ENCODE peak calls at places on chromosomes 7 and 10, in four cellular contexts. L, B, Q and X are unnamed samples.

GRCh38 chr7:77460057-77460486 is 43.9 kb upstream of the GSAP start:
- DNase-seq in L (peak; percentile 26), Q (no peak), B (no peak), X (no peak)

GRCh38 chr7:125567686-125568085 is 638.1 kb upstream of the POT1 start:
- DNase-seq in L (no peak), Q (no peak), B (no peak), X (no peak)

GRCh38 chr10:4294271-4294670 is 509.3 kb upstream of the KLF6 start:
- DNase-seq in B (no peak), Q (no peak), L (no peak), X (no peak)

GRCh38 chr10:1230138-1230537 is 174.0 kb downstream of the WDR37 start:
- DNase-seq in Q (no peak), L (no peak), B (no peak), X (no peak)

GRCh38 chr7:29337628-29338116 is 143.1 kb downstream of the CHN2 start:
- DNase-seq in L (no peak), Q (no peak), B (no peak), X (no peak)

GRCh38 chr7:143345428-143345900 is 17.0 kb downstream of the FAM131B start:
- DNase-seq in L (peak; percentile 70), B (peak; percentile 87), Q (no peak), X (no peak)

GRCh38 chr10:116761883-116762282 is 19.5 kb upstream of the HSPA12A start:
- DNase-seq in Q (no peak), B (no peak), L (no peak), X (no peak)

GRCh38 chr7:46754135-46754730 is 827.7 kb downstream of the TNS3 start:
- DNase-seq in B (no peak), Q (no peak), L (no peak), X (peak; percentile 62)

GRCh38 chr7:31705377-31705776 is 18.4 kb downstream of the PPP1R17 start:
- DNase-seq in L (no peak), Q (no peak), B (no peak), X (no peak)

GRCh38 chr7:97872025-97872669 is at the start of gene ASNS:
- DNase-seq in Q (peak; percentile 90), L (peak; percentile 94), B (peak; percentile 97), X (peak; percentile 58)

GRCh38 chr7:101608772-101609713 is 20.1 kb downstream of the MYL10 start:
- DNase-seq in Q (no peak), B (no peak), L (peak; percentile 78), X (no peak)

GRCh38 chr7:93040355-93040754 is 77.4 kb downstream of the SAMD9 start:
- DNase-seq in L (no peak), Q (no peak), B (no peak), X (no peak)

GRCh38 chr7:147700702-147701101 is 889.9 kb upstream of the C7orf33 start:
- DNase-seq in Q (no peak), L (no peak), B (no peak), X (no peak)

GRCh38 chr7:37927739-37928444 is 7.5 kb downstream of the EPDR1 start:
- DNase-seq in L (no peak), B (no peak), Q (no peak), X (no peak)

GRCh38 chr10:117374506-117375359 is 507 bp downstream of the PDZD8 start:
- DNase-seq in L (peak; percentile 39), B (peak; percentile 30), Q (no peak), X (no peak)

GRCh38 chr10:103458720-103459119 is at the start of gene CALHM1:
- DNase-seq in L (no peak), B (peak; percentile 85), Q (no peak), X (no peak)

GRCh38 chr7:6536262-6536770 is 14.9 kb downstream of the GRID2IP start:
- DNase-seq in Q (no peak), B (peak; percentile 62), L (peak; percentile 28), X (no peak)

GRCh38 chr7:47432988-47433895 is 148.7 kb downstream of the TNS3 start:
- DNase-seq in Q (no peak), B (no peak), L (no peak), X (no peak)

GRCh38 chr10:30027057-30028005 is 32.1 kb downstream of the JCAD start:
- DNase-seq in B (no peak), L (peak; percentile 68), Q (no peak), X (no peak)

GRCh38 chr10:118002581-118002980 is 44.2 kb downstream of the RAB11FIP2 start:
- DNase-seq in Q (no peak), B (no peak), L (no peak), X (no peak)

GRCh38 chr7:27586825-27587224 is 75.9 kb downstream of the HIBADH start:
- DNase-seq in Q (no peak), L (peak; percentile 49), B (peak; percentile 37), X (no peak)

GRCh38 chr7:32335107-32335506 is 155.1 kb downstream of the LSM5 start:
- DNase-seq in B (no peak), Q (no peak), L (no peak), X (no peak)

GRCh38 chr7:101922631-101923275 is 105.3 kb downstream of the CUX1 start:
- DNase-seq in B (no peak), Q (no peak), L (no peak), X (no peak)

GRCh38 chr7:112184455-112184854 is 21.7 kb downstream of the DOCK4 start:
- DNase-seq in Q (no peak), B (no peak), L (no peak), X (no peak)

GRCh38 chr7:111392976-111393762 is 169.1 kb downstream of the IMMP2L start:
- DNase-seq in L (no peak), Q (no peak), B (no peak), X (no peak)

GRCh38 chr7:48038815-48039496 is 3.6 kb downstream of the C7orf57 start:
- DNase-seq in L (no peak), Q (no peak), B (no peak), X (no peak)

GRCh38 chr7:27745064-27745583 is 5.2 kb downstream of the TAX1BP1 start:
- DNase-seq in Q (peak; percentile 42), B (no peak), L (no peak), X (no peak)

GRCh38 chr7:118777308-118777707 is 552.8 kb downstream of the ANKRD7 start:
- DNase-seq in B (no peak), Q (no peak), L (no peak), X (no peak)

GRCh38 chr10:86657396-86658011 is 3.2 kb downstream of the OPN4 start:
- DNase-seq in B (no peak), L (peak; percentile 3), Q (no peak), X (no peak)

GRCh38 chr10:118908487-118909280 is 120.8 kb upstream of the NANOS1 start:
- DNase-seq in B (peak; percentile 67), Q (no peak), L (peak; percentile 56), X (no peak)

GRCh38 chr7:139773372-139773771 is 4.4 kb downstream of the HIPK2 start:
- DNase-seq in B (no peak), Q (no peak), L (no peak), X (no peak)
- H3K4me3 ChIP-seq in B (no peak overlapping the region), Q (no peak overlapping the region), L (no peak overlapping the region), X (no peak overlapping the region)

DNA sequence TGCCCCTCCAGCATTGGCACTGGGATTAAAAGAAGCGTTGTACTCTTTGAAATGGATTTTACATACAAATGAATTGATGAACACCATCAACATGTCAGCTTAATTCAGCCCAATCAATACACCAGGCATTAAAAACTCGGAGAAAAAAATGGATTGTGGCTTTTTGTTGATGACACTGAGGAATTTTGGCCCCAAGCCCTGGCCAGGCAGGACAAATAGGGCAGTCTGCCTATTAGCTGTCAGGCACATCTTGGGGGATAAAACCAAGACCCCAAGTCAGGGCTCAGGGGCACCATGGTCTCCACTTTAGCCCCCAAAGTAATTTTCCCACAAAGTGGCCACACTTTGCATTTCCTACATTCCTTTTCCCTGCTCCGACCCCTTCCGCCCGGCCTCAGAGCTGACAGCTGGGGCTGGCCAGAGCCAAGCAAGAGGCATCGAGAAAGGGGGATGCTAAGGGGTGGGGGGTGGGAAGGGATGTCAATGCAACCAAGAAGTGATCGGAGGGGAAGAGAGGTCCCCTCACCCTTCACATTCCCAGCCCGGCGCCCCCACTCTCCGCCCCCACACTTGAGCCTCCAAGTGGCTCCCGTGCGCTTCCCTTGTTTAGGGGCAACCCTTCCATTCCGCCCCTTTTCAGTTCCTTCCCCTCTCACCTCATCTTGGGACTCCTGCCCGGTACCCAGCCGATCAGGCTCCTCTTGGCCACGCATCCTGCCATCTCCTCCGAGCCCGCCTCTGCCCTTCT is 711 bp downstream of the HIP1 start:
- DNase-seq in L (peak; percentile 22), B (no peak), Q (no peak), X (no peak)
- TF ChIP-seq CTCF in L (no peak), B (no peak), Q (no peak), X (no peak)

DNA sequence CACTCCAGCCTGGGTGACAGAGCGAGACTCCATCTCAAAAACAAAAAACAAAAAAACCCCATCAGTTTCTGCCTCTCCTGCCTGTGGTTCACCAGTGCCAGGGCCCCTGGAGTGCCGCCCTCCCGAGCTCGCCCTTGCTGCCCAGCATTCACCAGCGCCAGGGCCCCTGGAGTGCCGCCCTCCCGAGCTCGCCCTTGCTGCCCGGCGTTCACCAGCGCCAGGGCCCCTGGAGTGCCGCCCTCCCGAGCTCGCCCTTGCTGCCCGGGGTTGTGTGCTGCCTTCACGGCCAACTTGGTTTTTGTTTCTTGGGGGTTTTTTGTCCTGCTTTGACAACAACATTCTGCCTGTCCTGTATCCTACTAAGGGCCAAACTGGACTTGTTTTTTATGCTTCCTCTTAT is 13.2 kb upstream of the GET4 start:
- DNase-seq in B (no peak), Q (no peak), L (no peak), X (no peak)
- H3K36me3 ChIP-seq in B (peaks cover 85% of the 10 kb centered on the region), Q (peaks cover 17% of the 10 kb centered on the region), L (peaks cover 4% of the 10 kb centered on the region), X (peaks cover 31% of the 10 kb centered on the region)

GRCh38 chr7:16267953-16268820 is 153.2 kb downstream of the CRPPA start:
- DNase-seq in L (no peak), B (no peak), Q (no peak), X (no peak)
- H3K4me3 ChIP-seq in L (no peak overlapping the region), B (no peak overlapping the region), Q (no peak overlapping the region), X (no peak overlapping the region)

GRCh38 chr10:27794157-27794556 is 48.5 kb upstream of the MKX start:
- DNase-seq in B (no peak), L (no peak), Q (no peak), X (no peak)
- TF ChIP-seq CTCF in B (no peak), L (no peak), Q (peak; percentile 17), X (no peak)

DNA sequence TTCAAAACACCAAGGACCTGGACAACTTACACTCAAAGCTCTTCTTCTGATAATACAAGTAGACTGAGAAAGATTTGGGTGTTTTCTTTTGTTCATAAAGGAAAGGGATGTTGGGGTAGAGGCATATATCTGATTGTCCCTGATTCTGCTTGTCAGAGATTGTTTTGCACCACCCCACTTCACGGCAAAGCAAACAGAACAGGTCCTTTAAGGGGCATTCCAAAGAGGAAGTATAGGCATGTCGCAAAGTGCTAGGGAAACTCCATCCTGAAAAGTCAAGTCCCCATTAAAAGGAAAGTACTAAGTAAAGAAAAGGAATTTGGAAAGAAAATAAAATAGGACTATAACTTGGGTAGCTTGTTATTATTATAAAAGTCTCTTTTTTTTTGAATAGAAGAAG is 233.0 kb downstream of the DNAJB9 start:
- DNase-seq in L (no peak), B (no peak), Q (no peak), X (no peak)
- H3K36me3 ChIP-seq in L (no peaks in the 10 kb centered on the region), B (no peaks in the 10 kb centered on the region), Q (no peaks in the 10 kb centered on the region), X (no peaks in the 10 kb centered on the region)

GRCh38 chr7:92028226-92028625 is 87.6 kb downstream of the AKAP9 start:
- DNase-seq in Q (no peak), L (no peak), B (no peak), X (no peak)
- H3K4me3 ChIP-seq in Q (no peak overlapping the region), L (no peak overlapping the region), B (no peak overlapping the region), X (no peak overlapping the region)